ENCODE peak calls at places on chromosomes 2 and 18, in four cellular contexts. One of them, this sample, is unnamed.

GRCh38 chr2:19748073-19748375 is 153.8 kb downstream of the TTC32 start:
- DNase-seq in endothelial cell of umbilical vein: no peak
- DNase-seq in K562: peak
- DNase-seq in HCT116: no peak
- DNase-seq in this sample: no peak

GRCh38 chr2:71793965-71794364 is 340.6 kb downstream of the DYSF start:
- DNase-seq in K562: no peak
- DNase-seq in HCT116: no peak
- DNase-seq in endothelial cell of umbilical vein: no peak
- DNase-seq in this sample: no peak

GRCh38 chr2:63078852-63079606 is 28.4 kb downstream of the OTX1 start:
- DNase-seq in endothelial cell of umbilical vein: peak
- DNase-seq in HCT116: peak
- DNase-seq in K562: peak
- DNase-seq in this sample: peak

GRCh38 chr18:49764032-49764431 is 49.3 kb downstream of the ACAA2 start:
- DNase-seq in HCT116: no peak
- DNase-seq in endothelial cell of umbilical vein: peak
- DNase-seq in K562: no peak
- DNase-seq in this sample: no peak

GRCh38 chr18:76991021-76991688 is 141.4 kb downstream of the MBP start:
- DNase-seq in endothelial cell of umbilical vein: no peak
- DNase-seq in HCT116: no peak
- DNase-seq in K562: no peak
- DNase-seq in this sample: no peak

GRCh38 chr18:22280453-22280750 is 111.0 kb downstream of the GATA6 start:
- DNase-seq in HCT116: no peak
- DNase-seq in K562: no peak
- DNase-seq in endothelial cell of umbilical vein: no peak
- DNase-seq in this sample: no peak

GRCh38 chr2:98252394-98252793 is 93.9 kb upstream of the CNGA3 start:
- DNase-seq in K562: no peak
- DNase-seq in endothelial cell of umbilical vein: no peak
- DNase-seq in HCT116: no peak
- DNase-seq in this sample: peak

GRCh38 chr2:102021776-102022175 is 30.0 kb downstream of the IL1R2 start:
- DNase-seq in HCT116: no peak
- DNase-seq in endothelial cell of umbilical vein: peak
- DNase-seq in K562: no peak
- DNase-seq in this sample: no peak

GRCh38 chr2:86020984-86021383 is 84.7 kb downstream of the POLR1A start:
- DNase-seq in K562: no peak
- DNase-seq in HCT116: no peak
- DNase-seq in endothelial cell of umbilical vein: peak
- DNase-seq in this sample: no peak

GRCh38 chr2:47031909-47032668 is 116.5 kb upstream of the MCFD2 start:
- DNase-seq in K562: no peak
- DNase-seq in HCT116: no peak
- DNase-seq in endothelial cell of umbilical vein: no peak
- DNase-seq in this sample: no peak

GRCh38 chr18:26405190-26405781 is 143.1 kb downstream of the KCTD1 start:
- DNase-seq in K562: no peak
- DNase-seq in endothelial cell of umbilical vein: peak
- DNase-seq in HCT116: peak
- DNase-seq in this sample: peak

GRCh38 chr2:240528406-240529040 is 29.3 kb downstream of the ANKMY1 start:
- DNase-seq in K562: no peak
- DNase-seq in endothelial cell of umbilical vein: no peak
- DNase-seq in HCT116: no peak
- DNase-seq in this sample: no peak

GRCh38 chr2:43110442-43110871 is 115.9 kb downstream of the ZFP36L2 start:
- DNase-seq in endothelial cell of umbilical vein: no peak
- DNase-seq in HCT116: no peak
- DNase-seq in K562: no peak
- DNase-seq in this sample: no peak

GRCh38 chr2:232635820-232636219 is 2.4 kb downstream of the EFHD1 start:
- DNase-seq in HCT116: no peak
- DNase-seq in endothelial cell of umbilical vein: no peak
- DNase-seq in K562: no peak
- DNase-seq in this sample: no peak

GRCh38 chr2:220127311-220127710 is 499.9 kb downstream of the SLC4A3 start:
- DNase-seq in HCT116: no peak
- DNase-seq in K562: no peak
- DNase-seq in endothelial cell of umbilical vein: no peak
- DNase-seq in this sample: no peak

GRCh38 chr2:27966466-27966865 is 75.9 kb downstream of the BABAM2 start:
- DNase-seq in HCT116: no peak
- DNase-seq in endothelial cell of umbilical vein: no peak
- DNase-seq in K562: no peak
- DNase-seq in this sample: no peak

GRCh38 chr2:36444206-36444605 is 88.6 kb downstream of the CRIM1 start:
- DNase-seq in K562: no peak
- DNase-seq in endothelial cell of umbilical vein: no peak
- DNase-seq in HCT116: no peak
- DNase-seq in this sample: no peak

GRCh38 chr2:207390302-207391095 is 139.3 kb upstream of the CREB1 start:
- DNase-seq in endothelial cell of umbilical vein: no peak
- DNase-seq in K562: no peak
- DNase-seq in HCT116: no peak
- DNase-seq in this sample: no peak

GRCh38 chr2:205678743-205679142 is 3.6 kb upstream of the NRP2 start:
- DNase-seq in endothelial cell of umbilical vein: no peak
- DNase-seq in K562: no peak
- DNase-seq in HCT116: no peak
- DNase-seq in this sample: no peak

GRCh38 chr2:232039086-232039485 is 77.6 kb downstream of the DIS3L2 start:
- DNase-seq in HCT116: no peak
- DNase-seq in endothelial cell of umbilical vein: no peak
- DNase-seq in K562: no peak
- DNase-seq in this sample: no peak

GRCh38 chr2:178870703-178871102 is 63.5 kb upstream of the TTN start:
- DNase-seq in endothelial cell of umbilical vein: peak
- DNase-seq in HCT116: no peak
- DNase-seq in K562: no peak
- DNase-seq in this sample: peak

GRCh38 chr2:121132054-121132453 is 152.9 kb downstream of the TFCP2L1 start:
- DNase-seq in endothelial cell of umbilical vein: no peak
- DNase-seq in K562: no peak
- DNase-seq in HCT116: no peak
- DNase-seq in this sample: no peak

GRCh38 chr2:41410011-41410410 is 637.8 kb upstream of the PKDCC start:
- DNase-seq in HCT116: no peak
- DNase-seq in K562: no peak
- DNase-seq in endothelial cell of umbilical vein: no peak
- DNase-seq in this sample: no peak

GRCh38 chr2:218378053-218378452 is 4.0 kb upstream of the SLC11A1 start:
- DNase-seq in K562: no peak
- DNase-seq in endothelial cell of umbilical vein: no peak
- DNase-seq in HCT116: no peak
- DNase-seq in this sample: peak

GRCh38 chr2:106890611-106891010 is 4.6 kb upstream of the ST6GAL2 start:
- DNase-seq in endothelial cell of umbilical vein: no peak
- DNase-seq in K562: no peak
- DNase-seq in HCT116: no peak
- DNase-seq in this sample: no peak

GRCh38 chr2:3168230-3168891 is 209.3 kb downstream of the EIPR1 start:
- DNase-seq in endothelial cell of umbilical vein: no peak
- DNase-seq in HCT116: no peak
- DNase-seq in K562: no peak
- DNase-seq in this sample: peak

DNA sequence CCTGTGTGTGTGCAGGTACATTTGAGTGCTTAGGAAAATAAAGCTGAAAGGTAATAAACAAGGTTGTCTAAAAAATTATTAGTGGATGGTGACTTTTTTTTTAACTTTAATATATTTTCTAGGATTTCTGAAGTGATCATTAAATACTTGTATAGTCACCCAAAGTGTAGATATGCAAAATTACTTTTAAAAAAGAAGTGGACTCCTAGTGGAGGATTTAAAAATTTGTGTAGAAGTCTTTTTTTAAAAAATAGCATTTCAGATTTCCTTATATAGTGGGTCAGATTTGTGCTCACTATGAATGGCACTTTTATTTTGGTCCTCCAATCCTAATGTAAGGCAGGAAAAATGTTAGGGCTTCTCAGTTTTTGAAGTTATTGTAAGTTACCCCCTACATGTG is 3.9 kb downstream of the GORASP2 start:
- DNase-seq in HCT116: no peak
- DNase-seq in endothelial cell of umbilical vein: no peak
- DNase-seq in K562: no peak
- DNase-seq in this sample: no peak
- TF ChIP-seq CTCF in HCT116: no peak
- TF ChIP-seq CTCF in endothelial cell of umbilical vein: no peak
- TF ChIP-seq CTCF in K562: no peak
- TF ChIP-seq CTCF in this sample: no peak

GRCh38 chr2:109647636-109648035 is 33.5 kb downstream of the SOWAHC start:
- DNase-seq in HCT116: no peak
- DNase-seq in K562: no peak
- DNase-seq in endothelial cell of umbilical vein: no peak
- DNase-seq in this sample: no peak

GRCh38 chr2:109649736-109650695 is 35.9 kb downstream of the SOWAHC start:
- DNase-seq in HCT116: no peak
- DNase-seq in K562: no peak
- DNase-seq in endothelial cell of umbilical vein: no peak
- DNase-seq in this sample: no peak

GRCh38 chr2:109645412-109646184 is 31.4 kb downstream of the SOWAHC start:
- DNase-seq in K562: no peak
- DNase-seq in endothelial cell of umbilical vein: no peak
- DNase-seq in HCT116: no peak
- DNase-seq in this sample: no peak

GRCh38 chr2:109646961-109647360 is 32.8 kb downstream of the SOWAHC start:
- DNase-seq in endothelial cell of umbilical vein: no peak
- DNase-seq in K562: no peak
- DNase-seq in HCT116: no peak
- DNase-seq in this sample: no peak

GRCh38 chr2:109648041-109648527 is 33.9 kb downstream of the SOWAHC start:
- DNase-seq in K562: no peak
- DNase-seq in endothelial cell of umbilical vein: no peak
- DNase-seq in HCT116: no peak
- DNase-seq in this sample: no peak
- TF ChIP-seq MAX in K562: no peak
- TF ChIP-seq MAX in endothelial cell of umbilical vein: no peak
- TF ChIP-seq MAX in HCT116: no peak
- TF ChIP-seq MAX in this sample: no peak

DNA sequence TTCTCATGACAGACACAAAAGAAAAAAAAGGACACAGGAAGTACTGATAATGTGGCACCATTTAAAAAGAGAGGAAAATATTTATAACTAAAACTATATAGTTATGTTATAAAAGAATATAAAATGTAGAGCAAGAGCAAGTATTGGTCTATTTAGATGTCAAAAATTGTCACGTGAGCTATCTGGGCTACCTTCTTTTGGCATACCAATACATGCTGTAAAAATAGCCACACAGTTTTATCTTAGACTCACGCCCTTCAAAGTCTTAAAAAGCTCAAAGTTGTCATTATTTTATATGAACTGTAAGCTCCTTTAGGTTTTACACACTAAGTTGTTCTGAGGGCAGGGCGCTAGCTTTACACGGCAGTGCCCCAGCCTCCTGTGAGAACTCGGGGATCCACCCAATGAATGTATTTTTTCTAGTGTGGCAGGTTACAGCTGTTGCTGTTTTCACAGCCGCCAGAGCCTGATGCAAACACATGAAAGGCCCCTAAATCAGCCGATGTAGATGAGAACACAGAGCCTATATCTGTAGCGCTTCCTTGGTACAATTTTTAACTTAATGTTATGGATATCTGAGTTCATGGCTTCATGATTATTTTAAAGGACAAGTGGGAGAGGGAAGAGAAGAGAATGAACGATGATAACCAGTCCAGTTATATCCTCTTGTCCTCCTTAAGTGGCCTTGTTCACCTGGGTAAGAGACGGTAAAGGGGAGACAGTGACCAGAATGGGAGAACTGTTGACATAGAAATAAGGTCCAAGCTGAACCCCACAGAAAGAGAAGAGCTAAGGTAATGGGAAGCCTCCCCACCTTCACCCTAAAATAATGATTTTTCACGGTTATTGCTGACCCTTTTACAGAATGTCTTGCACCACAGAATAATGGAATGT is 130.8 kb downstream of the CACNB4 start:
- DNase-seq in K562: no peak
- DNase-seq in endothelial cell of umbilical vein: no peak
- DNase-seq in HCT116: no peak
- DNase-seq in this sample: no peak
- H3K4me3 ChIP-seq in K562: no peak
- H3K4me3 ChIP-seq in endothelial cell of umbilical vein: no peak
- H3K4me3 ChIP-seq in HCT116: no peak
- H3K4me3 ChIP-seq in this sample: no peak

GRCh38 chr2:14903709-14904374 is 271.3 kb downstream of the LRATD1 start:
- DNase-seq in K562: peak
- DNase-seq in HCT116: peak
- DNase-seq in endothelial cell of umbilical vein: no peak
- DNase-seq in this sample: peak
- TF ChIP-seq CTCF in K562: peak
- TF ChIP-seq CTCF in HCT116: peak
- TF ChIP-seq CTCF in endothelial cell of umbilical vein: peak
- TF ChIP-seq CTCF in this sample: peak

GRCh38 chr18:42509702-42510424 is 554.8 kb downstream of the PIK3C3 start:
- DNase-seq in HCT116: no peak
- DNase-seq in endothelial cell of umbilical vein: no peak
- DNase-seq in K562: no peak
- DNase-seq in this sample: no peak
- TF ChIP-seq MAX in HCT116: no peak
- TF ChIP-seq MAX in endothelial cell of umbilical vein: no peak
- TF ChIP-seq MAX in K562: no peak
- TF ChIP-seq MAX in this sample: no peak

This sample was measured in NB4.